ENCODE peak calls at places on chromosomes 2 and 18, in six cellular contexts. A, L, I, B, N and J are unnamed samples.

GRCh38 chr2:161352718-161353117 is 44.5 kb downstream of the PSMD14 start:
- DNase-seq in I (peak; percentile 18), N (no peak), A (no peak), L (no peak), B (no peak), J (no peak)

GRCh38 chr2:29123584-29124349 is 8.6 kb downstream of the CLIP4 start:
- DNase-seq in I (no peak), A (peak; percentile 82), N (no peak), B (no peak), L (no peak), J (peak; percentile 32)

GRCh38 chr2:96423866-96424265 is 81.3 kb downstream of the NEURL3 start:
- DNase-seq in I (no peak), B (no peak), L (no peak), N (no peak), A (peak; percentile 29), J (no peak)

GRCh38 chr2:145343287-145343686 is 823.4 kb upstream of the ZEB2 start:
- DNase-seq in A (no peak), I (no peak), B (no peak), N (no peak), L (no peak), J (no peak)

GRCh38 chr2:73886357-73886756 is 6.5 kb upstream of the ACTG2 start:
- DNase-seq in I (no peak), A (no peak), L (no peak), N (no peak), B (no peak), J (no peak)

GRCh38 chr2:205060269-205060668 is 515.0 kb downstream of the PARD3B start:
- DNase-seq in N (no peak), I (no peak), A (peak; percentile 57), L (no peak), B (no peak), J (peak; percentile 32)

GRCh38 chr2:36352711-36353110 is 2.9 kb upstream of the CRIM1 start:
- DNase-seq in A (peak; percentile 78), I (no peak), L (no peak), B (no peak), N (no peak), J (no peak)

GRCh38 chr18:995641-996040 is 91.0 kb downstream of the ADCYAP1 start:
- DNase-seq in I (no peak), B (no peak), L (no peak), A (peak; percentile 89), N (no peak), J (peak; percentile 25)

GRCh38 chr18:74977041-74977440 is 231.9 kb downstream of the PTGR3 start:
- DNase-seq in N (no peak), L (no peak), I (no peak), B (no peak), A (no peak), J (no peak)

GRCh38 chr2:174645316-174645715 is 47.7 kb upstream of the WIPF1 start:
- DNase-seq in B (no peak), N (no peak), L (no peak), I (no peak), A (no peak), J (no peak)

GRCh38 chr2:234395801-234396478 is 100.9 kb downstream of the ARL4C start:
- DNase-seq in B (no peak), N (peak; percentile 37), L (no peak), I (no peak), A (no peak), J (no peak)

GRCh38 chr2:63661076-63661475 is 72.3 kb downstream of the MDH1 start:
- DNase-seq in I (no peak), N (no peak), B (no peak), A (peak; percentile 88), L (no peak), J (peak; percentile 99)

GRCh38 chr18:31685097-31686082 is 1.0 kb upstream of the B4GALT6 start:
- DNase-seq in A (peak; percentile 82), B (peak; percentile 9), L (peak; percentile 45), N (peak; percentile 93), I (peak; percentile 91), J (no peak)

GRCh38 chr2:236548179-236548918 is 21.3 kb upstream of the ACKR3 start:
- DNase-seq in A (peak; percentile 9), L (no peak), I (no peak), N (no peak), B (no peak), J (peak; percentile 16)

GRCh38 chr2:43459455-43459854 is 136.4 kb downstream of the THADA start:
- DNase-seq in I (no peak), A (peak; percentile 66), B (no peak), L (no peak), N (no peak), J (no peak)

GRCh38 chr2:63842149-63843061 is 709 bp downstream of the UGP2 start:
- DNase-seq in A (peak; percentile 80), L (peak; percentile 40), N (peak; percentile 53), B (no peak), I (peak; percentile 61), J (peak; percentile 25)

GRCh38 chr2:15818186-15818795 is 122.1 kb upstream of the MYCN start:
- DNase-seq in A (no peak), N (no peak), I (no peak), B (no peak), L (no peak), J (no peak)

GRCh38 chr2:178482437-178482836 is 2.2 kb downstream of the PLEKHA3 start:
- DNase-seq in N (no peak), B (no peak), L (no peak), I (no peak), A (no peak), J (no peak)

GRCh38 chr2:236964291-236964690 is 121.4 kb upstream of the COPS8 start:
- DNase-seq in N (no peak), A (no peak), L (no peak), I (no peak), B (no peak), J (no peak)

GRCh38 chr2:71070294-71071025 is 2.0 kb downstream of the NAGK start:
- DNase-seq in A (peak; percentile 55), L (no peak), B (no peak), N (peak; percentile 43), I (peak; percentile 54), J (no peak)

GRCh38 chr18:55475467-55475866 is 112.5 kb downstream of the TCF4 start:
- DNase-seq in B (no peak), L (no peak), I (no peak), N (no peak), A (no peak), J (no peak)

GRCh38 chr2:28696261-28696660 is 55.4 kb upstream of the PPP1CB start:
- DNase-seq in I (no peak), A (peak; percentile 20), B (no peak), L (no peak), N (no peak), J (no peak)

GRCh38 chr2:63050186-63050915 is at the start of gene OTX1:
- DNase-seq in B (peak; percentile 36), I (peak; percentile 78), A (peak; percentile 46), L (no peak), N (peak; percentile 94), J (no peak)

GRCh38 chr2:66771359-66771978 is 336.5 kb downstream of the MEIS1 start:
- DNase-seq in A (no peak), B (no peak), L (no peak), N (no peak), I (no peak), J (no peak)

GRCh38 chr2:84894758-84895520 is 10.5 kb upstream of the TMSB10 start:
- DNase-seq in N (no peak), B (no peak), A (peak; percentile 73), L (no peak), I (no peak), J (no peak)

GRCh38 chr18:77207540-77207939 is 42.1 kb upstream of the GALR1 start:
- DNase-seq in A (peak; percentile 82), I (no peak), L (peak; percentile 86), N (peak; percentile 25), B (peak; percentile 12), J (peak; percentile 18)

DNA sequence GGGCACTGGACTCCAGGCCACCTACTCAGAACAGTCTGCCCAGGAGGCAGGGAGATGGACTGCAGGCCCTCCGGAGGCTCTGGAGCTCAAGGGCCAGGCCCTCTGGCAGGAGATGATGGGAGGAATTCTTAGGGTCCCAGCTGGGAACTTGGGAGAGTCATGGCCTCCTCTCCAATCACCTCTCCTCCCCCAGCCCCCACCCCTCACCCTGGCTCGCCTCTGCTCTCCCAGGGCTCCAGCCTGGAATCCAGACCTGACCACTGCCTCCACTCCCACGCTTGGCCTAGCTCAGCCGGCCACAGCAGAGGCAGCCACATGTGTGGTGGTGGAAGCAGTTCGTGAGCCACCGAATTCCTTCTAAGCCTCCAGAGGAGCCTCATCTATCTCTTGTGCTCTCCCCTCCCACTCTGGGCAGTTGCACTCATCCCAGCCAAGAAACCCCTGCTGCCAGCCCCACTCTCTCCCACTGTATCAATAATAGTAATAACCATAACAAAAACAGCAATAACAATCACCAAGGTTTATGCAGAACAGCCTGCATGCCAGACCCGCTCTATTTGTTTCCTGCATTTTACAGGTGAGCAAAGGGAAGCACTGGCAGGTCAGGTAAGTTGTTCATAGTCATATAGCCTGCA is 67.4 kb downstream of the TNS1 start:
- DNase-seq in L (peak; percentile 80), B (no peak), A (peak; percentile 87), I (no peak), N (no peak), J (no peak)
- H3K4me3 ChIP-seq in L (peak overlapping the region; percentile 25), B (no peak overlapping the region), A (no peak overlapping the region), I (no peak overlapping the region), N (no peak overlapping the region), J (no peak overlapping the region)

DNA sequence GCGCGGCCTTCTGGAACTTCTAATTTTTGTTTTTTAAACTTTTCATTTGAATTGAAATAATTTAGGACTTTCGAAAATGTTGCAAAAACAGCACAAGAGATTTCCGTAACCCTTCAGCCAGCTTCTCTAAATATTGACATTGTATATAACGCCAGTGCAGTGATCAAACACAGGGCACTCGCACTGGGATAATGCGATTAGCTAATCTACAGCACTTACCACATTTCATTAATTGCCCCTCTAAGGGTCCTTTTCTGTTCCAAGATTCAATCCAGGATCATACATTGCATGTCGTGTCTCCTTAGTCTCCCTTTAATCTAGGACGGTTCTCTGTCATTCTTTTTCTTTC is 342 bp upstream of the CD302 start:
- DNase-seq in L (no peak), N (no peak), A (no peak), I (no peak), B (no peak), J (no peak)
- H3K4me3 ChIP-seq in L (peak overlapping the region; percentile 73), N (peak overlapping the region; percentile 59), A (peak overlapping the region; percentile 88), I (peak overlapping the region; percentile 29), B (no peak overlapping the region), J (peak overlapping the region; percentile 67)

GRCh38 chr2:139409212-139409611 is 629.0 kb upstream of the NXPH2 start:
- DNase-seq in L (no peak), B (no peak), A (no peak), I (no peak), N (no peak), J (no peak)

GRCh38 chr2:139411236-139411635 is 631.0 kb upstream of the NXPH2 start:
- DNase-seq in N (no peak), I (no peak), L (no peak), A (no peak), B (no peak), J (no peak)
- H3K4me3 ChIP-seq in N (no peak overlapping the region), I (no peak overlapping the region), L (no peak overlapping the region), A (no peak overlapping the region), B (no peak overlapping the region), J (no peak overlapping the region)

DNA sequence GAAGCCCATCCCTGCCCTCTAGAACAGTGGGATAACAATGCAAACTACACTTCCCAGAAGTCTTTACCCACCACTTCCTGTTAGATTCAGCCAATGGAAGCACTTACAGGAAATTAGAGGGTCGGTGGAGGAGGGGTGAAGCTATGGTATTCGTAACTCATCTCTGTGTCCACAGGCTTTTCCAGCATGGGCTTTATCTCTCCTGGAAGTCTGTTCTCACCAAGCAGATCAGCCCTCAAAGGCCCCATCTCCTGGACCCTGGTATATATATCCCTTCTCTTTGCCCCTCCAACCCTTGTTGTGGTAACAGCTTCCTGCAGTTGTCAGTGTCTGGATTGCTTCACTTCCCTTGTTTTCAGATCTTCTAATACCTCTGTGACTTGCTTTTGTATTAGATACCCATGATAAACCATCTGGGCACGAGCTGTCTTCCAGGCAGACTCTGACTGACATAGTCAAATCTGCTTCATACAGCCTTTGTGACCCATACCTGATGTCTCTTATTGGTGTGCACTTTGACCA is 475.0 kb upstream of the POU3F3 start:
- DNase-seq in A (no peak), I (peak; percentile 45), N (peak; percentile 38), B (no peak), L (no peak), J (no peak)
- H3K4me3 ChIP-seq in A (no peak overlapping the region), I (peak overlapping the region; percentile 27), N (peak overlapping the region; percentile 40), B (peak overlapping the region; percentile 63), L (no peak overlapping the region), J (no peak overlapping the region)